ENCODE peak calls at places on chromosomes 16 and 17, in four cellular contexts. L is SJCRH30; T is CD8-positive, alpha-beta T cell; V is testis. B is an unnamed sample.

GRCh38 chr17:43360739-43361498 is 37.9 kb upstream of the ARL4D start:
- DNase-seq in L (peak; percentile 95), T (peak; percentile 86), V (peak; percentile 92), B (peak; percentile 92)

GRCh38 chr16:29680180-29680598 is 1.2 kb downstream of the QPRT start:
- DNase-seq in L (peak; percentile 24), T (no peak), V (no peak), B (no peak)

GRCh38 chr17:47987240-47987835 is 16.4 kb downstream of the CDK5RAP3 start:
- DNase-seq in L (peak; percentile 17), T (no peak), V (no peak), B (no peak)

GRCh38 chr16:53911506-53911905 is 207.6 kb downstream of the FTO start:
- DNase-seq in L (no peak), T (no peak), V (no peak), B (no peak)

GRCh38 chr17:4664230-4664629 is 22.8 kb upstream of the ALOX15 start:
- DNase-seq in L (no peak), T (no peak), V (no peak), B (no peak)

GRCh38 chr17:4852504-4853075 is 19.4 kb downstream of the MINK1 start:
- DNase-seq in L (no peak), T (no peak), V (no peak), B (peak; percentile 28)

GRCh38 chr16:66673691-66674090 is 22.9 kb downstream of the CMTM4 start:
- DNase-seq in L (no peak), T (no peak), V (no peak), B (no peak)

GRCh38 chr17:74779948-74780400 is 3.8 kb upstream of the NAT9 start:
- DNase-seq in L (no peak), T (peak; percentile 21), V (no peak), B (peak; percentile 25)

GRCh38 chr17:27245230-27245696 is 48.7 kb upstream of the WSB1 start:
- DNase-seq in L (peak; percentile 95), T (peak; percentile 6), V (peak; percentile 82), B (peak; percentile 1)

GRCh38 chr17:44335515-44336356 is 9.4 kb upstream of the GRN start:
- DNase-seq in L (no peak), T (no peak), V (no peak), B (no peak)

GRCh38 chr17:50348522-50349240 is 2.8 kb downstream of the XYLT2 start:
- DNase-seq in L (no peak), T (no peak), V (no peak), B (no peak)

GRCh38 chr17:41717408-41718286 is 5.5 kb downstream of the GAST start:
- DNase-seq in L (no peak), T (no peak), V (no peak), B (no peak)

GRCh38 chr17:81200695-81201580 is 21.8 kb downstream of the CEP131 start:
- DNase-seq in L (peak; percentile 72), T (no peak), V (peak; percentile 85), B (no peak)

GRCh38 chr17:12659500-12659899 is 6.2 kb upstream of the MYOCD start:
- DNase-seq in L (no peak), T (no peak), V (no peak), B (no peak)

GRCh38 chr16:50974438-50975036 is 176.5 kb downstream of the SALL1 start:
- DNase-seq in L (no peak), T (no peak), V (no peak), B (no peak)

GRCh38 chr17:49388290-49388640 is 26.2 kb upstream of the ZNF652 start:
- DNase-seq in L (no peak), T (no peak), V (no peak), B (peak; percentile 27)

GRCh38 chr17:75270966-75271232 is at the start of gene MIF4GD:
- DNase-seq in L (no peak), T (no peak), V (no peak), B (no peak)

GRCh38 chr16:2692948-2693651 is 10.8 kb downstream of the KCTD5 start:
- DNase-seq in L (peak; percentile 92), T (no peak), V (peak; percentile 53), B (no peak)

GRCh38 chr16:1972490-1972877 is 631 bp downstream of the TBL3 start:
- DNase-seq in L (no peak), T (no peak), V (no peak), B (no peak)

GRCh38 chr17:18015603-18016002 is 23.4 kb downstream of the ATPAF2 start:
- DNase-seq in L (no peak), T (no peak), V (no peak), B (no peak)

GRCh38 chr17:77433385-77434135 is 292.8 kb downstream of the SEC14L1 start:
- DNase-seq in L (peak; percentile 78), T (no peak), V (peak; percentile 72), B (no peak)

GRCh38 chr17:81030726-81031570 is 4.0 kb upstream of the BAIAP2 start:
- DNase-seq in L (no peak), T (no peak), V (no peak), B (no peak)

GRCh38 chr16:89097528-89097846 is 3.8 kb downstream of the ACSF3 start:
- DNase-seq in L (no peak), T (no peak), V (no peak), B (no peak)

GRCh38 chr16:89095401-89095974 is 1.8 kb downstream of the ACSF3 start:
- DNase-seq in L (no peak), T (no peak), V (no peak), B (no peak)

GRCh38 chr16:89096768-89097527 is 3.3 kb downstream of the ACSF3 start:
- DNase-seq in L (no peak), T (peak; percentile 25), V (no peak), B (peak; percentile 45)

GRCh38 chr16:89094252-89094901 is 725 bp downstream of the ACSF3 start:
- DNase-seq in L (no peak), T (no peak), V (peak; percentile 44), B (no peak)

DNA sequence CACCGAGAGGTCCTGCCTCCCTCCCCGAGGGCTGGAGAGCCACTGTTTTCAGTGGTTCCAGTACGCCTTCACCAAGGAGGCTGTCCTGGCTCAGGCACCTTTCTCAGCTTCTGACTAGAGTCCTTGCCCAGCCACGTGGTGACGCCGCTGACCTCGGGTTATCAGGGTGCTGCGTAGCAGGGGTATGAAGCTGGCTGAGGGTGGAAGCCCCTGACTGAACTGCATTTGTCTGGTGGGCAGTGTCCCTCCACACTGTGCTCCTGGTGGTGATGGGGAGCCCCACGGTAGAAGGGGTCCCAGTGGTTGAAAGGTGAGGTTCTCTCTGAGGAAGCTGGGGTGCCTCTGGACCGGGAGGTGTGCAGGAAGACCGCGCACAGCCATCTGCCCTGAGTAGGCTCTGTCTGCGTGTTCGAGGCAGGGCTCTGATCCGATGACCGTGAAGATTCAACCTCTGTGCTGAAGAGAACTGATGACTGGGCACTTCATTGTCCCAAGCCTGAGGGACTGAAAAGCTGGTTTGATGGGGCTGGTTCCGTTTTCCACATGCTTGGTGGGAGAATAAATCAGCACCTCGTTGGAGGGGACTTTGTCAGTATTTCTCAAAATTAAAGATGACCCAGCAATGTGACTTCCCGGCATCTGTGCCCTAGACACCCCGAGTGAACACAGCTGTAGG is 2.5 kb downstream of the ACSF3 start:
- DNase-seq in L (no peak), T (no peak), V (no peak), B (no peak)
- H3K27ac ChIP-seq in L (no peak overlapping the region), T (peak overlapping the region; percentile 82), V (no peak overlapping the region), B (peak overlapping the region; percentile 80)

GRCh38 chr17:15965510-15965909 is 20.6 kb downstream of the ADORA2B start:
- DNase-seq in L (peak; percentile 69), T (no peak), V (no peak), B (no peak)
- H3K4me3 ChIP-seq in L (no peak overlapping the region), T (no peak overlapping the region), V (no peak overlapping the region), B (no peak overlapping the region)

DNA sequence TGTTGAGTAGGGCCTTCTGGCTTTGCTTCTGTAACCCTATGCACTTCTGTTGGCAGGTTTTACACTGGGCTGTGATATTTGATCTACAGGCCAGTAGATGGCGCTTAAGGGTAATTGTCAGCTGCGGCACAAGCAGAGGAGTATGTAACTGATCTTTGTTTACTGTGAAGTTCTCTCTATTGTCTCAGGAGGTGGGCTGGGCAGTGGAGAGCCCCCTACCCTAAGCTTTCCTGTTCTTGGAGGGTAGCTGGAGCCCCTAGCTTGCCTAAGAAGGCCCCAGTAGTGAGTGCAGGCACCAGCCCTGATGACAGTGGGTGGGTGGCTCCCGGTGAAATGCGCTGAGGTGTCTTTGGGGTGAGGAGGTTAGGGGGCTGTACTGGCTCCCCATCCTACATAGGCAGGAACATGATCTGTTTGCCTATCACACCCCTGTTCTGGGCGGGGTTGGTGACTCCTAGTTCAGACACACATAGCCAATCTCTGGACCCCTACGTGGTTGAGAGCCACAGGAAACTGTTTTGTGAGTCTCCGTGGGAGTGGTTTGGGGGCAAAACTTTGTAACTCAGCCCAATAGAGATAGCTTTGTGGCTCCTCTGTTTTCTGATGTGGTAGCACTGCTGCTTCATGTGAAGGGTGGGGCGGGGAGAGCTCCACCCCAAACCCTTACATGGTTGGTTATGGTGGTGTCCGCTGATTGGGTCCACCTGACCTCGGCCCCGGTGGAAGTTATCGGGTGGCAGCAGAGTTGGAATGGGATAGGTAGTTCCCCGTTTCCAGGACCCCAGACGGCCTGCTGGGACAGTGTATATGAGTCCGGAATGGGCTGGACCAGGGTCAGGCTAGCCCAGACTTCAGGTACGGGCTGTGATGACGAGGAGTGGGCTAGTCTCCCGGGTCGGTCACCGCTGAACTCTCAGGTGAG is 60.4 kb downstream of the SLFN11 start:
- DNase-seq in L (peak; percentile 47), T (peak; percentile 78), V (peak; percentile 53), B (peak; percentile 83)
- H3K27ac ChIP-seq in L (no peak overlapping the region), T (peak overlapping the region; percentile 75), V (peak overlapping the region; percentile 55), B (peak overlapping the region; percentile 80)

DNA sequence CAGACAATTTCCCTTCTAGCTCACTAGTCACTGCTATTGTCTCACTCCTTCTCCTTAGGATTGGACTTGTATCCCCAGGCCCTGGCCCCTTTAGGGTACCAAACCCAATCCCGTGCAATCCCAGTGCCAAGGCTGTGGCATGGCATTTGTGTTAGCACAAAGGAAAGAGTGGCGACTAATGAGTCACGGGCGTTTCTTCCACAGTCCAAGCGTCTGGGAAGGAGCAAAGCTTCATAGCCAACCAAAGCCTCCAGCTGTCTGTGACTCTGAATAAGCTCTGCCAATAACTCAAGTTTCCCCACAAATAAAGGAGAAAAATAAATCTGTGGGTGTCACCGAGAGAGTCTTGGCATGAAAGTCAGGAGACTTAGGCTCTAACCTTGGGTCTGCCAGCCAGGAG is 54.7 kb upstream of the COX10 start:
- DNase-seq in L (no peak), T (no peak), V (no peak), B (no peak)
- H3K4me3 ChIP-seq in L (no peak overlapping the region), T (no peak overlapping the region), V (no peak overlapping the region), B (no peak overlapping the region)

GRCh38 chr17:976316-976715 is 3.3 kb downstream of the NXN start:
- DNase-seq in L (no peak), T (no peak), V (no peak), B (no peak)
- H3K27ac ChIP-seq in L (no peak overlapping the region), T (no peak overlapping the region), V (no peak overlapping the region), B (no peak overlapping the region)

GRCh38 chr16:69069504-69069903 is 35.9 kb upstream of the HAS3 start:
- DNase-seq in L (no peak), T (no peak), V (no peak), B (no peak)

GRCh38 chr16:69071036-69071435 is 34.4 kb upstream of the HAS3 start:
- DNase-seq in L (no peak), T (no peak), V (no peak), B (no peak)

GRCh38 chr16:69077251-69077650 is 28.2 kb upstream of the HAS3 start:
- DNase-seq in L (no peak), T (no peak), V (no peak), B (no peak)

GRCh38 chr16:69072640-69072974 is 32.8 kb upstream of the HAS3 start:
- DNase-seq in L (no peak), T (no peak), V (no peak), B (no peak)

GRCh38 chr16:69073181-69073669 is 32.2 kb upstream of the HAS3 start:
- DNase-seq in L (no peak), T (no peak), V (no peak), B (no peak)
- H3K4me3 ChIP-seq in L (no peak overlapping the region), T (no peak overlapping the region), V (no peak overlapping the region), B (no peak overlapping the region)

B was measured in effector memory CD4-positive, alpha-beta T cell.